ENCODE peak calls at places on chromosomes 3 and 15, in seven cellular contexts. Y is tibial artery, K is colonic mucosa, B is endodermal cell, S is left ventricle myocardium inferior, M is heart left ventricle, J is HCT116. T is an unnamed sample. For H3K4me1 and H3K36me3, the result is how much of the 10 kb centered on the place peaks cover.

GRCh38 chr15:85754993-85755392 is 39.7 kb downstream of the KLHL25 start:
- DNase-seq in Y (peak), K (no peak), B (peak), S (peak), M (peak), J (no peak), T (peak)

GRCh38 chr15:41331281-41331680 is 1.1 kb downstream of the OIP5 start:
- DNase-seq in Y (no peak), K (no peak), B (peak), S (no peak), M (no peak), J (no peak), T (no peak)

GRCh38 chr3:10015476-10015904 is 10.7 kb upstream of the FANCD2 start:
- DNase-seq in Y (peak), K (peak), B (no peak), S (peak), M (peak), J (no peak), T (no peak)

GRCh38 chr15:99514306-99514705 is 51.5 kb upstream of the MEF2A start:
- DNase-seq in Y (no peak), K (no peak), B (no peak), S (no peak), M (no peak), J (no peak), T (no peak)

GRCh38 chr3:187624588-187624987 is 45.6 kb downstream of the SST start:
- DNase-seq in Y (no peak), K (no peak), B (no peak), S (no peak), M (no peak), J (no peak), T (no peak)

GRCh38 chr3:189530822-189531221 is 100.4 kb upstream of the TP63 start:
- DNase-seq in Y (no peak), K (no peak), B (no peak), S (no peak), M (no peak), J (peak), T (no peak)

GRCh38 chr3:179949428-179949827 is 87.3 kb downstream of the PEX5L start:
- DNase-seq in Y (no peak), K (no peak), B (no peak), S (no peak), M (no peak), J (no peak), T (no peak)

GRCh38 chr3:50370594-50370993 is 11.3 kb upstream of the TMEM115 start:
- DNase-seq in Y (no peak), K (no peak), B (no peak), S (no peak), M (no peak), J (no peak), T (peak)

GRCh38 chr15:93029613-93030429 is 59.2 kb downstream of the RGMA start:
- DNase-seq in Y (peak), K (no peak), B (peak), S (no peak), M (no peak), J (no peak), T (no peak)

GRCh38 chr15:75760689-75761435 is 48.2 kb upstream of the CSPG4 start:
- DNase-seq in Y (peak), K (no peak), B (no peak), S (no peak), M (no peak), J (no peak), T (no peak)

GRCh38 chr3:187130346-187131066 is 8.8 kb downstream of the RPL39L start:
- DNase-seq in Y (no peak), K (no peak), B (no peak), S (no peak), M (no peak), J (no peak), T (no peak)

GRCh38 chr3:159762981-159763465 is 225.6 kb upstream of the IL12A start:
- DNase-seq in Y (peak), K (no peak), B (peak), S (peak), M (peak), J (no peak), T (peak)

GRCh38 chr15:51390932-51391432 is 49.5 kb downstream of the GLDN start:
- DNase-seq in Y (no peak), K (no peak), B (peak), S (no peak), M (no peak), J (no peak), T (no peak)

GRCh38 chr3:45929042-45929679 is 14.1 kb upstream of the CXCR6 start:
- DNase-seq in Y (peak), K (peak), B (peak), S (no peak), M (no peak), J (peak), T (peak)

GRCh38 chr3:151918253-151919029 is 45.0 kb downstream of the SUCNR1 start:
- DNase-seq in Y (no peak), K (no peak), B (no peak), S (no peak), M (no peak), J (peak), T (no peak)

GRCh38 chr15:96585634-96586386 is 255.3 kb downstream of the NR2F2 start:
- DNase-seq in Y (no peak), K (no peak), B (no peak), S (no peak), M (no peak), J (no peak), T (no peak)

GRCh38 chr3:134366928-134367352 is 7.3 kb downstream of the AMOTL2 start:
- DNase-seq in Y (peak), K (peak), B (peak), S (peak), M (peak), J (no peak), T (no peak)

GRCh38 chr3:48018841-48019240 is 2.6 kb upstream of the MAP4 start:
- DNase-seq in Y (no peak), K (no peak), B (no peak), S (no peak), M (peak), J (no peak), T (no peak)

GRCh38 chr3:15051531-15051930 is 13.6 kb downstream of the MRPS25 start:
- DNase-seq in Y (no peak), K (peak), B (peak), S (no peak), M (no peak), J (peak), T (peak)

GRCh38 chr3:64443553-64444331 is 218.5 kb upstream of the PRICKLE2 start:
- DNase-seq in Y (no peak), K (peak), B (no peak), S (no peak), M (peak), J (no peak), T (peak)

GRCh38 chr3:2568929-2569328 is 470.3 kb downstream of the CNTN4 start:
- DNase-seq in Y (no peak), K (no peak), B (no peak), S (no peak), M (no peak), J (no peak), T (no peak)

GRCh38 chr3:167051421-167051820 is 328.7 kb downstream of the ZBBX start:
- DNase-seq in Y (no peak), K (no peak), B (peak), S (no peak), M (no peak), J (no peak), T (no peak)

GRCh38 chr3:197305854-197306253 is 7.4 kb upstream of the DLG1 start:
- DNase-seq in Y (no peak), K (no peak), B (no peak), S (no peak), M (no peak), J (no peak), T (no peak)

GRCh38 chr3:178203152-178203551 is 333.1 kb upstream of the KCNMB2 start:
- DNase-seq in Y (no peak), K (no peak), B (no peak), S (no peak), M (no peak), J (no peak), T (no peak)

GRCh38 chr15:66233487-66234415 is 19.8 kb downstream of the MEGF11 start:
- DNase-seq in Y (no peak), K (no peak), B (peak), S (no peak), M (no peak), J (peak), T (no peak)

GRCh38 chr3:190155752-190156151 is 35.1 kb upstream of the P3H2 start:
- DNase-seq in Y (no peak), K (peak), B (no peak), S (no peak), M (no peak), J (peak), T (no peak)

DNA sequence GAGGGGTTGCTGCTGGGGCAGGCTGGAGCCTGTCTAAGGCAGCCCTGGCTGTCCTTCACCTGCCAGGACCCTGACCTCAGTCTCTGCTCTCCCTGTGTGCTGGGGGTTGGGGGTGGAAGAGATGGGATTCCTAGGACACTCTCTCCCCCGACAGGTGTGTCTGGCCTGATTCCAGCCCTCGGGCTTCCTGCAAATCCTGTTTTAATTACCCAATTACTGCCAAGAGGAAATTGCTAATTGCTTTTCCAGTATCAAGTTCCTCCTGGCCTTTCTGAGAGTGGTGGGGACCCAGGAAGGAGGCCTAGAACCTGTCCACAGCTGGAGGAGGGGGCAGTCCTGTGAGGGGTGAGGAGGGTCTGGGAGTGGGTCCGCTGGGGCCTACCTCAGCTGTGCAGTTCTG is 15.8 kb downstream of the PLXNA1 start:
- DNase-seq in Y (no peak), K (peak), B (no peak), S (no peak), M (no peak), J (no peak), T (no peak)
- H3K4me1 ChIP-seq in Y (half or more), K (under half), B (under half), S (half or more), M (under half), J (under half), T (under half)

DNA sequence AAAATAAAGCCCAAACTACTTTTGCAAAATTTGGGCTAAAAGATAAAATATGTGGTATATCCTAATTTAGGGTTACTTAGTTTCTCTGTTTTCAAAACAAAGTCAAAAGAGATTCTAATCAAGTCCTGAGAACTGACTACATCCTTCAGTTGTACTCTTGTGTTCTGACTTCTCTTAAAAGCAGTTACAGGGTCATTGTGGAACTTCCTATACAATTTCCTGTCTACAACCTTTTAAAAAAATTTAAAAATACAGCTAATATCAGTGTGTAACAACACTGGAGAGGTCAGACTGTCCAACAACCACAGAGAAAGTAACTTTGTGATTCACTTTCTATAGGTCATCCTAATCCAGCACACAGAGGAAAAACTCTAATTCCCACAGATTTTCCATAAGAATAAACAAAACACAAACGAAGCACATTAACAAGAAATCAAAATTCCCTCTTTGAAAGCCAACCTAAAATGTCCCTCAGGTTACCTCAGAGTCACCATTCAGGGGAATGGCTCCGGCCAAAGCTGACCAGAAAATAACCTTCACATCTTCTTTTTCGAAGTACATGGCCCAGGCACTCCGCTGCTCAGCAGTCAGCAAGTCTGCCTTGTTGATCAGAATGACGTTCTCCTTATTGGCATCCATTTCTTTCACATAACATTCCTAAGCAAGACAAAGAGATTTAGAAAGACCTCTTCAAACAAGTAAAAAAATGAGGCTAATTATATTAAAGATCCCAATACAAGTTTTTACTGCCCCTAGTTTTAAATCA is 13.3 kb downstream of the LSG1 start:
- DNase-seq in Y (no peak), K (no peak), B (no peak), S (no peak), M (no peak), J (no peak), T (no peak)
- H3K36me3 ChIP-seq in Y (under half), K (under half), B (half or more), S (half or more), M (half or more), J (under half), T (half or more)

DNA sequence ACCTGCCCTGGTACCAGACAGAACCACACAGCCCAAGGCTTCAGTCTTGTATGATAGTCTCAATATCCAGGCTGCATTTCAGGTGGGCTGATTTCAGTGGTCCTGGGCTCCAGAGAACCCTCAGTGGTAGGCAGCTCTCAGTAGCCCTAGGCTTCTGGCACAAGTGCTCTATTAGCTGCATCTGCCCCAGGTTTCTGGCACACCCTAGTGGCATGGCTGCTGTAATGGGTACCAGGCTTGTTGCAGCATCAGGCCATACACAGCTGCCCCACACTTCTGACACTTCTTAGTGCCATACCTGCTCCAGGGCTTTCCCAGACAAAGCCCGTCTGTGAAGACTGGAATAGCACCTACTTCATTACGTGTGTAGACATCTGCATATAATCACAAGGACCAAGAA is 1062.2 kb upstream of the EPHA6 start:
- DNase-seq in Y (no peak), K (no peak), B (no peak), S (no peak), M (no peak), J (no peak), T (no peak)
- TF ChIP-seq CTCF in Y (no peak), K (no peak), B (peak), S (no peak), M (no peak), J (no peak), T (peak)

GRCh38 chr15:37105795-37106333 is 5.5 kb upstream of the MEIS2 start:
- DNase-seq in Y (no peak), K (no peak), B (no peak), S (no peak), M (no peak), J (no peak), T (no peak)
- H3K4me1 ChIP-seq in Y (under half), K (under half), B (under half), S (half or more), M (under half), J (under half), T (under half)

GRCh38 chr15:84654689-84655453 is 788 bp upstream of the WDR73 start:
- DNase-seq in Y (peak), K (peak), B (peak), S (peak), M (peak), J (peak), T (peak)

GRCh38 chr15:84656972-84657371 is 1.0 kb downstream of the NMB start:
- DNase-seq in Y (no peak), K (no peak), B (no peak), S (no peak), M (no peak), J (no peak), T (no peak)

GRCh38 chr15:84649706-84650105 is 4.4 kb downstream of the WDR73 start:
- DNase-seq in Y (no peak), K (no peak), B (no peak), S (no peak), M (no peak), J (no peak), T (no peak)

GRCh38 chr15:84653910-84654688 is at the start of gene WDR73:
- DNase-seq in Y (peak), K (peak), B (peak), S (peak), M (peak), J (peak), T (peak)

GRCh38 chr15:84653584-84653909 is 536 bp downstream of the WDR73 start:
- DNase-seq in Y (no peak), K (no peak), B (no peak), S (no peak), M (no peak), J (no peak), T (no peak)
- H3K36me3 ChIP-seq in Y (under half), K (under half), B (under half), S (under half), M (under half), J (under half), T (under half)

DNA sequence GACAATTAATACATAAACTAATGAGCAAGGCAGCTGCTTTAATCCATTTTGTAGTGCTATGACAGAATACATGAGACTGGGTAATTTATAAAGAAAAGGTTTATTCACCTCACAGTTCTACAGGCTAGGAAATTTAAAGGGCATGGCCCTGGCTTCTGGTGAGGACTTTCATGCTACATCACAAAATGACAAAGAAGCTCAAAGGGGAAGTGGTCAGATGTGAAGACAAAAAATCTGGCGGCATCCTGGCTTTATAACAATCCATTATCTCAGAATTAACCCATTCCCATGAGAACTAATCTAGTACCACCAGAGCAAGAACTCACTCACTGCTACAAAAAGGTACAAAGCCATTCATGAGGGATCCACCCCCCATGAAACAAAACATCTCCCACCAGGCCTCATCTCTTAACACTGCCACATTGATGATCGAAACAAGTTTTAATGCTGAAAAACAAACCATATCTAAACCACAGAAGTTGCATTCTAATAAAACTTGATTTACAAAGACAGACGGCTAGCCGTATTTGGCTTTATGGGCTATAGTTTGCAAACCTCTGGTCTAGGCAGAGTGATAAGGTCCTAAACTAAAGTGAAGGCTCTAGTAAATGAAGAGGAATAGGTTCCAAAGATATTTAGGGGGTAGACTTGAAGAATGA is 44.2 kb downstream of the GSK3B start:
- DNase-seq in Y (no peak), K (no peak), B (no peak), S (no peak), M (no peak), J (no peak), T (no peak)
- TF ChIP-seq CTCF in Y (no peak), K (no peak), B (no peak), S (no peak), M (no peak), J (no peak), T (no peak)

GRCh38 chr15:90044191-90044590 is 43.1 kb downstream of the ZNF710 start:
- DNase-seq in Y (no peak), K (no peak), B (no peak), S (no peak), M (no peak), J (no peak), T (no peak)
- H3K4me1 ChIP-seq in Y (under half), K (under half), B (under half), S (under half), M (under half), J (under half), T (under half)

GRCh38 chr15:38205502-38206235 is 47.0 kb upstream of the SPRED1 start:
- DNase-seq in Y (no peak), K (no peak), B (no peak), S (no peak), M (no peak), J (no peak), T (no peak)

GRCh38 chr15:38201714-38202113 is 50.9 kb upstream of the SPRED1 start:
- DNase-seq in Y (no peak), K (no peak), B (no peak), S (no peak), M (no peak), J (no peak), T (no peak)

GRCh38 chr15:38197553-38197952 is 55.1 kb upstream of the SPRED1 start:
- DNase-seq in Y (no peak), K (no peak), B (no peak), S (no peak), M (no peak), J (no peak), T (no peak)

GRCh38 chr15:38207591-38207990 is 45.0 kb upstream of the SPRED1 start:
- DNase-seq in Y (no peak), K (no peak), B (no peak), S (no peak), M (no peak), J (no peak), T (no peak)

DNA sequence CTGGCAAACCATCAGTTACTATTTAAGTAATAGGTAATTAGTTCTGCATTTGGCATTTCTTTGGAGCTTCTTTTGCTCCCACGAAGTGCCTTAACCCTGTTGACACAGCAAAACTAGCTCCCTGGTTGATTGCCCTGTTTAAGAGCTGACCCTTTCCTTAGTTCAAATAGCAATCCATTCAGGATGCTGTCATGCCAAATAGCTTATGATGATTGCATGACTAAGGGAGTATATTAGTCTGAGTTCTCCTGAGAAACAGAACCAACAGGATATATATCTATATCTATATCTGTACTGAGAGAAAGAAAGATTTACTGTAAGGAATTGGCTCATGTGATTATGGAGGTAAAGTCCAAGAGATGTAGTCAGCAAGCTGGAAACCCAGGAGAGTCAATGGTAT is 50.3 kb upstream of the SPRED1 start:
- DNase-seq in Y (no peak), K (no peak), B (no peak), S (no peak), M (no peak), J (no peak), T (no peak)
- H3K36me3 ChIP-seq in Y (under half), K (under half), B (under half), S (under half), M (under half), J (under half), T (under half)